ENCODE peak calls at places on chromosomes 4 and X, in six cellular contexts. W is CD8-positive, alpha-beta T cell; A is tibial artery; M is HCT116; L is PC-3; T is hepatocyte. J is an unnamed sample.

GRCh38 chr4:121989715-121990114 is 37.9 kb upstream of the TRPC3 start:
- DNase-seq in W (no peak), A (no peak), M (peak), L (no peak), T (peak), J (no peak)

GRCh38 chr4:185204238-185204910 is 574 bp upstream of the CFAP97 start:
- DNase-seq in W (no peak), A (no peak), M (no peak), L (peak), T (no peak), J (no peak)

GRCh38 chr4:102386966-102387365 is 41.7 kb upstream of the SLC39A8 start:
- DNase-seq in W (no peak), A (no peak), M (no peak), L (no peak), T (no peak), J (no peak)

GRCh38 chrX:112866175-112866574 is 25.5 kb upstream of the AMOT start:
- DNase-seq in W (no peak), A (no peak), M (no peak), L (peak), T (peak), J (no peak)

GRCh38 chr4:57109847-57110634 is at the start of gene IGFBP7:
- DNase-seq in W (no peak), A (peak), M (no peak), L (no peak), T (peak), J (peak)

GRCh38 chr4:84224522-84224921 is 274.6 kb downstream of the NKX6-1 start:
- DNase-seq in W (no peak), A (no peak), M (no peak), L (no peak), T (no peak), J (no peak)

GRCh38 chr4:1985780-1986577 is 22.8 kb downstream of the NELFA start:
- DNase-seq in W (no peak), A (no peak), M (no peak), L (no peak), T (no peak), J (no peak)

GRCh38 chr4:30716158-30716557 is 4.0 kb upstream of the PCDH7 start:
- DNase-seq in W (no peak), A (no peak), M (peak), L (peak), T (peak), J (no peak)

GRCh38 chr4:909821-910220 is 22.3 kb downstream of the GAK start:
- DNase-seq in W (no peak), A (no peak), M (no peak), L (no peak), T (no peak), J (peak)

GRCh38 chrX:74523870-74524735 is 90.3 kb downstream of the RLIM start:
- DNase-seq in W (no peak), A (no peak), M (peak), L (no peak), T (no peak), J (no peak)

GRCh38 chrX:2545144-2545543 is 44.4 kb upstream of the DHRSX start:
- DNase-seq in W (no peak), A (no peak), M (no peak), L (no peak), T (no peak), J (no peak)

GRCh38 chr4:37503231-37503630 is 182.9 kb downstream of the RELL1 start:
- DNase-seq in W (no peak), A (no peak), M (no peak), L (no peak), T (no peak), J (no peak)

GRCh38 chrX:52410439-52411394 is 41.9 kb downstream of the XAGE2 start:
- DNase-seq in W (no peak), A (no peak), M (no peak), L (no peak), T (no peak), J (no peak)

GRCh38 chr4:168076989-168077725 is 15.2 kb upstream of the ANXA10 start:
- DNase-seq in W (peak), A (no peak), M (peak), L (peak), T (peak), J (no peak)

GRCh38 chr4:48360285-48360965 is 19.1 kb downstream of the SLAIN2 start:
- DNase-seq in W (no peak), A (no peak), M (no peak), L (no peak), T (no peak), J (no peak)

GRCh38 chr4:11005321-11005720 is 320.8 kb upstream of the CLNK start:
- DNase-seq in W (no peak), A (no peak), M (no peak), L (no peak), T (no peak), J (no peak)

GRCh38 chr4:123616970-123617392 is 220.4 kb downstream of the SPRY1 start:
- DNase-seq in W (peak), A (peak), M (no peak), L (peak), T (peak), J (peak)

GRCh38 chr4:138035781-138036258 is 206.3 kb downstream of the SLC7A11 start:
- DNase-seq in W (no peak), A (no peak), M (peak), L (peak), T (peak), J (no peak)

GRCh38 chr4:5772528-5773270 is 61.7 kb downstream of the EVC start:
- DNase-seq in W (no peak), A (peak), M (no peak), L (no peak), T (no peak), J (no peak)
- H3K27ac ChIP-seq in W (no peak), A (no peak), M (no peak), L (no peak), T (no peak), J (no peak)

DNA sequence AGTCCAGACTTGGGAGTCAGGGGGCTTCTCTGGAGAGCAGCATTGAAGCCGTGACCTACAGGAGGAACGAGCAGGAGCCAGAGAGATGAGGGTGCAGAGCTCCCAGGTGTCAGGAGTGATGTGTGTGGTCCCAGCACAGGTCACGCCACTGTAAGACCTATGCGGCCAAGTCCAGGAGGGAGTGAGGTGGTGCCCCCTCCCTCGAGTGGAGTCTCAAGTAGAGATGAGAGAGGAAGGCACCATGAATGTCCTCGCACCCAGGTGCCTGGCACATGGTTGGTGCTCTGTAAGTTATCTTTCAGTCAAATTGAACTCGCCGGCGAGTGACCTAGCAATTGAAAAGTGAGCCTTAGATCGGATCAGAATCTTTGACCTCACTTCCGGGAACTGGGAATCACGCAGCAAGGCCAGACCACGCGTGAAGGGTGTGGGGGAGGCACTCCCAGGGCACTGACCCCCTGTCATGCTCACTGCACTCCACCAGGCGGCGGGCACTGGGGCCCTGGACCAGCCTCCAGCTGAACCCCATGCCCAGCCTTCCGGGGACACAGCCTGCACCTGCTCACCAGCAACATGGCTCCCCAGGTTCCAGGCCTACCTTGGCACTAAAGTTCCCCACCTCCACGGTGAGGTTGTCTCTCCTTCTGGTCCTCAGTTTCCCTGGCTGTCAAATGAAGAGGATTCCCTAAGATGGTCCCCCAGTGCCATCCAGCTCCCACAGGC is 127.4 kb downstream of the HMX1 start:
- DNase-seq in W (no peak), A (peak), M (no peak), L (no peak), T (no peak), J (no peak)
- TF ChIP-seq CTCF in W (no peak), A (no peak), M (no peak), L (no peak), T (no peak), J (no peak)

GRCh38 chrX:54926978-54927377 is 6.4 kb downstream of the TRO start:
- DNase-seq in W (no peak), A (no peak), M (no peak), L (no peak), T (no peak), J (no peak)

GRCh38 chrX:54923376-54923775 is 2.8 kb downstream of the TRO start:
- DNase-seq in W (no peak), A (no peak), M (no peak), L (no peak), T (no peak), J (no peak)

GRCh38 chrX:54920610-54921426 is at the start of gene TRO:
- DNase-seq in W (peak), A (no peak), M (no peak), L (no peak), T (peak), J (no peak)

GRCh38 chrX:54922547-54922946 is 1.9 kb downstream of the TRO start:
- DNase-seq in W (no peak), A (no peak), M (no peak), L (no peak), T (no peak), J (no peak)

GRCh38 chrX:54921427-54922021 is 900 bp downstream of the TRO start:
- DNase-seq in W (peak), A (peak), M (no peak), L (no peak), T (peak), J (peak)
- H3K4me3 ChIP-seq in W (peak), A (peak), M (no peak), L (no peak), T (peak), J (peak)

DNA sequence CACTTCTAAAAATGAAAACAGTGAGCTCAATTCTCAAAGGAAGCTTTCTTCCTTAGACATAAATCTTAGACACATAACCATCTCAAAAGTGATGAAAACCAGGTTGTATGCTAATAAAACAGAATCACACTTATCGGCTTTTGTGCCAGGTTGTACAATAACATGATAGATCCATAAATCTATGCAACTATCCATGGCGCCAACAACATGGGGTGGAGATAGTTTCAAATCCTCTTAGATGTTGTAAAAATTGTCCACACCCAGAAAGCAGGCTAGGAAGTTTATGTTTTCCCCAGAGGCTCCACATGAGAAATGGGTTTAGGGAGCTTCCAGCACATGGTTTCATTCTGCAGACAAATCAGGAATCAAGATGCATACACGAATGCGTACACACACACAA is 165.3 kb upstream of the MAP3K15 start:
- DNase-seq in W (no peak), A (no peak), M (no peak), L (no peak), T (no peak), J (no peak)
- H3K27ac ChIP-seq in W (no peak), A (no peak), M (no peak), L (no peak), T (no peak), J (no peak)

DNA sequence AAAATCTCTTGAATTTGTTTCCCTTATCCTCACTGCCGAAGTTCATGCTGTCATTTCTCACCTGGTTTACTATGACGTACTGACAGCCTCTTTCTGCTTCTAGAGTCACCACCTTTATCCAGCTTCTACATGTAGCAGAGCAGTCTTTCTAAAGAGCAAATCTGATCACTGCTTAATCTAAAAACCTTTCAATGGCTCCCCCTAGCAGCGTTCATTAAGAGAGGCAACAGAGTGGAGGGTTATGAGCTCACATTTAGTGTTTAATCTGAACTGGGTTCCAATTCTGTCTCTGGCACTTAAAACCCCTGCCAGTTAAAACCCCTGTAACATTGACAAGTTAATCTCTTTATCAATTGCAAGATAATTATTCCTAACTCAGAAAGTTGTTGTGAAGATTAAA is 4.4 kb downstream of the RBPJ start:
- DNase-seq in W (no peak), A (no peak), M (peak), L (peak), T (peak), J (no peak)
- TF ChIP-seq CTCF in W (peak), A (no peak), M (no peak), L (peak), T (peak), J (no peak)

J was measured in psoas muscle.